ENCODE peak calls at places on chromosomes 5 and 9, in six cellular contexts. G is fibroblast of pulmonary artery; X is IMR-90; J is SK-N-SH; Q is CD4-positive, alpha-beta memory T cell; C is neuronal stem cell. D is an unnamed sample.

GRCh38 chr9:136105398-136106135 is 10.5 kb upstream of the NACC2 start:
- DNase-seq in G (peak), X (peak), J (peak), Q (no peak), C (no peak), D (peak)

GRCh38 chr5:134113572-134113907 is 941 bp upstream of the TCF7 start:
- DNase-seq in G (no peak), X (no peak), J (no peak), Q (no peak), C (no peak), D (no peak)

GRCh38 chr5:167770461-167770860 is 521.0 kb upstream of the WWC1 start:
- DNase-seq in G (peak), X (peak), J (no peak), Q (no peak), C (no peak), D (peak)

GRCh38 chr5:110512266-110512665 is 214.2 kb downstream of the TMEM232 start:
- DNase-seq in G (no peak), X (no peak), J (no peak), Q (no peak), C (no peak), D (no peak)

GRCh38 chr9:33429256-33430080 is 17.9 kb downstream of the AQP3 start:
- DNase-seq in G (peak), X (no peak), J (no peak), Q (no peak), C (no peak), D (peak)

GRCh38 chr5:40428129-40428528 is 251.6 kb upstream of the PTGER4 start:
- DNase-seq in G (peak), X (peak), J (no peak), Q (no peak), C (no peak), D (peak)

GRCh38 chr5:141182248-141182647 is at the start of gene PCDHB16:
- DNase-seq in G (peak), X (peak), J (peak), Q (no peak), C (peak), D (peak)

GRCh38 chr9:93565089-93565488 is 11.3 kb upstream of the PHF2 start:
- DNase-seq in G (no peak), X (no peak), J (no peak), Q (no peak), C (no peak), D (no peak)

GRCh38 chr5:54825005-54825404 is 160.4 kb downstream of the ESM1 start:
- DNase-seq in G (peak), X (peak), J (no peak), Q (no peak), C (no peak), D (peak)

GRCh38 chr9:89073397-89073796 is 82.1 kb downstream of the S1PR3 start:
- DNase-seq in G (no peak), X (no peak), J (no peak), Q (no peak), C (no peak), D (no peak)

GRCh38 chr9:15146121-15146820 is 160.7 kb downstream of the TTC39B start:
- DNase-seq in G (no peak), X (no peak), J (no peak), Q (no peak), C (peak), D (no peak)

GRCh38 chr5:53253421-53253871 is 143.9 kb upstream of the MOCS2 start:
- DNase-seq in G (peak), X (peak), J (no peak), Q (peak), C (no peak), D (peak)

GRCh38 chr9:37412431-37413151 is 9.9 kb upstream of the GRHPR start:
- DNase-seq in G (no peak), X (peak), J (no peak), Q (no peak), C (no peak), D (peak)

GRCh38 chr5:154519375-154519774 is 41.3 kb upstream of the HAND1 start:
- DNase-seq in G (no peak), X (peak), J (no peak), Q (no peak), C (no peak), D (peak)

GRCh38 chr5:139746691-139747582 is 48.7 kb upstream of the PSD2 start:
- DNase-seq in G (no peak), X (peak), J (peak), Q (peak), C (no peak), D (peak)

GRCh38 chr5:139744471-139745120 is 51.0 kb upstream of the PSD2 start:
- DNase-seq in G (no peak), X (no peak), J (no peak), Q (no peak), C (no peak), D (no peak)

GRCh38 chr5:139745800-139746690 is 49.6 kb upstream of the PSD2 start:
- DNase-seq in G (peak), X (peak), J (peak), Q (peak), C (peak), D (peak)

GRCh38 chr5:139743804-139744203 is 51.8 kb upstream of the PSD2 start:
- DNase-seq in G (no peak), X (no peak), J (no peak), Q (no peak), C (no peak), D (no peak)

GRCh38 chr5:139745121-139745799 is 50.3 kb upstream of the PSD2 start:
- DNase-seq in G (peak), X (peak), J (no peak), Q (no peak), C (no peak), D (peak)
- H3K4me3 ChIP-seq in G (no peak), X (no peak), J (no peak), Q (no peak), C (no peak), D (no peak)

DNA sequence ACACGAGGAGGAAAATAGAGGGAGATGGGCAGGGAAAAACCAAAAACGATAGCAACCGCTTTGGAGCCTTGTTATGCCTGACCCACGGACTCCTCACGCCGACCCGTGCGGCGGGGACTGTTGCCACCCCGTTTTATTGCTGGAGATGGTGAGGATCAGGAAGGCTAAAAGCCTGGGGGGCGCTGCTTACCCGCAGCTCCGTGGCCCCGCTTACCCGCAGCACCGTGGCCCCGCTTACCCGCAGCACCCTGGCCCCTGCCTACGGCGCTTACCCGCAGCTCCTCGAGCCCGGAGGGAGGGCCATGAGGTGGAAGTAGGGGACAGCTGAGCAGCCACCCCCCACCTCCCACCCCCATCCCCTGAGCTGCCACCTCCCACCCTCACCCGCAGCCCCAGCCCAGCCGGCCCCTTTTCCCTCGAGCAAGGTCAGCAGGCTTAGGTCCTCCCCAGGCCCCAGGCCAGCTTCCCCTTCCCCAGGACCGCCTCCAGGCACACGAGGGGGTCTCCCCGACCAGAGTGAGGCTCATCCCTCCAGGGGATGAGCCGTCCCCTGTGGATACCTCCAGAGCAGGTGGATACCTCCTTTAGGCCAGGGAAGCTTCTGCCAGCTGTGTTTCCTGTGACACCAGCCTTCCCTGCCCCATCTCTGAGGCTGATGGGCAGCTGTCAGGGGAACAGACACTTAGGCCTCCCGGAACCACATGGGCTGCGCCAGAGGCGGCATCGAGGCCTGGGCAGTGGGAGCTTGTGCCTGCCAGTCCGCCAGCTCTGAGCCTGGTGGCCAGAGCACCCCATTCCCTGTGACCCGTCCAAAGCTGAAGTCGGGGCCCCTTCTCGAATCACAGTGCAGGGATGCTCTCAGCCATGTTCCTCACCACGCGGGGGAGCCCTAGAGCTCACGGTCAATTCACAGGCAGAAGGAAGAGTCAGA is 92.3 kb downstream of the LMX1B start:
- DNase-seq in G (peak), X (peak), J (peak), Q (peak), C (no peak), D (peak)
- H3K4me3 ChIP-seq in G (no peak), X (no peak), J (no peak), Q (no peak), C (no peak), D (no peak)

DNA sequence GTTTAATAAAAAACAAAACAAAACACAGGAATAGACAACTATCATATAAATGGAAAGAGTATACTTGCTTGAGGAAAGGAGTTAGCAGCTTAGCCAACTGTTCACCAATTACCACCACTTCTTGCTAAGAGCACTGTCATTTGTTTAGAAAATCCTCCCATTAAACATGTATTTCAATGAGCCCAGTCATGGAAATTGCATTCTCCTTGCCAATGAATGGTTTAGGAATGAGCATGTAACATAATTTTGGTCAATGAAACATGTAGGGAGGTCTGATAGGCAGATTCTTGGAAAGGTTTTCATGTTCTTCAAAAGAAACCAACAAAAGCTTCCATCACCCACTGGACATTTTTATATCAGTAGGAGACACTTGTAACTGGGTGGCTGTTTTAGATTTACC is 502.8 kb upstream of the PAPPA start:
- DNase-seq in G (peak), X (peak), J (no peak), Q (no peak), C (no peak), D (peak)
- H3K4me3 ChIP-seq in G (no peak), X (no peak), J (no peak), Q (no peak), C (no peak), D (no peak)

DNA sequence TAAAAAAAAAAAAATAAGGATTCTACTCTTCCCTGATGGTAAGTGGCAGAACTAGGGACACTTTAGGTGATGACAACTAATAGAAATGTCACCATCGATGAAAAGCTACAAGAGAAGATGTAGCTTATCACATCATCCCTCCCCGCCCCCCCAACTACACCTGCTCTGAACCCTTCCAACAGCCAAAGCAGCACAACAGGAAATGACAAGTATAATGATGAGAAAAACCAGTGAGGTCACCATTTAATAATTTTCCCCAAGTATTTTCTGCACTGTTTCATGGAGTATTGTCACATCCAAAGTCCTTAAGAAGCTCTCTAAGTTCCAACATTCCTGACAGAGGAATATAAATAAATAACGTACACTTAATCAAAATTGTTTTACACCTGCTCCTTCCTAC is 221.4 kb downstream of the EFNA5 start:
- DNase-seq in G (no peak), X (no peak), J (no peak), Q (no peak), C (no peak), D (no peak)
- H3K4me3 ChIP-seq in G (no peak), X (no peak), J (no peak), Q (no peak), C (no peak), D (no peak)

GRCh38 chr9:79812507-79813261 is 240.9 kb downstream of the TLE4 start:
- DNase-seq in G (no peak), X (no peak), J (no peak), Q (no peak), C (no peak), D (no peak)
- H3K4me3 ChIP-seq in G (no peak), X (no peak), J (no peak), Q (no peak), C (no peak), D (no peak)

GRCh38 chr5:179731791-179732411 is 721 bp upstream of the MAML1 start:
- DNase-seq in G (peak), X (peak), J (no peak), Q (no peak), C (no peak), D (peak)
- H3K4me3 ChIP-seq in G (peak), X (peak), J (peak), Q (peak), C (no peak), D (peak)

GRCh38 chr9:127873886-127874285 is 3.6 kb downstream of the AK1 start:
- DNase-seq in G (peak), X (no peak), J (peak), Q (no peak), C (no peak), D (no peak)
- H3K4me3 ChIP-seq in G (no peak), X (no peak), J (no peak), Q (no peak), C (no peak), D (no peak)

DNA sequence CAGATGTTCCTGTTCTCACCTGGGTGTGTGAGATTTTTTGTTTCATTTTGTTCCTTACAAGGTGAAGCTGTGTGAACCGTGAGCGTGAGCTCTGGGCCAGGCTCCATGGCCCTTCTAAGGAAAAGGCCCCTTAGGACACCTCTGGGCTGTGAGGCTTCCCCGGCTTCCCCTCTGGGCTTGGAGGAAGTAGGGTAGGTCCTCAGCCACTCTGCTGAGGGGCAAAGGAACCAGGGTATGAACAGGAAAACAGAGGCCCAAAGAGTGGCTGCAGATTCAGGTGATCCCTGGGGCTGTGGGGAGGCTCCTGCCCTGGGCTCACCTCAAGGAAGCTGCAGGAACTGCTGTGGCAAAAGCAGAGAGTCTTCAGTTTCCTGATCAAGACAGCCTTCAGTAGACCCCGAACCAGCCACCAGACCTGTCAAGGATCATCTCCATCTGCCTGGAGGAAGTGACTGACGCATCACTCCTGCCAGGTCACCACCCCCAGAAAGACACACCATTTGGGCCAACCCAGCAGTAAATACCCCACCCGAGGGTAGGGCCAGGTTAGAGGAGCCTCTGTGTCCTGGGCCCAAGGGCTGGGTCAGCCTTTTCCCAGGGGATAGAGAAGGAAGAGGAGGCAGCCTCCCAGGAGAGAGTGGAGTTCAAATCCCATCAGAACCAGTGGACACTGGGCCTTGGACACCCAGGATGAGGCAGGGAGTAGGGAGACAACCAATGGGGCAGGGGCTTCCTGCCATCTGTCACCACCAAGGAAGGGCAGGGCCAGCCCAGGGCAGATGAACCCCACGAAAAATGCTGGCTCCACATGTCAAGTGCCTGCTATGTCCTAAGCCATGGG is 5.7 kb upstream of the ST6GALNAC6 start:
- DNase-seq in G (no peak), X (no peak), J (no peak), Q (peak), C (no peak), D (no peak)
- H3K4me3 ChIP-seq in G (no peak), X (no peak), J (no peak), Q (peak), C (no peak), D (no peak)

GRCh38 chr5:125756456-125756855 is 666.8 kb upstream of the GRAMD2B start:
- DNase-seq in G (peak), X (peak), J (no peak), Q (no peak), C (no peak), D (peak)
- H3K4me3 ChIP-seq in G (no peak), X (no peak), J (no peak), Q (no peak), C (no peak), D (no peak)

D was measured in choroid plexus epithelial cell.